ENCODE peak calls at places on chromosomes 1 and 21, in four cellular contexts. One of them, this sample, is unnamed.

GRCh38 chr1:78005755-78006154 is 1.0 kb downstream of the DNAJB4 start:
- DNase-seq in K562: no peak
- DNase-seq in GM12891: no peak
- DNase-seq in HepG2: peak
- DNase-seq in this sample: no peak

GRCh38 chr21:34073032-34073748 is at the start of the genes MRPS6 and SLC5A3:
- DNase-seq in HepG2: peak
- DNase-seq in GM12891: peak
- DNase-seq in K562: peak
- DNase-seq in this sample: peak

GRCh38 chr1:22385537-22385936 is 66.1 kb upstream of the ZBTB40 start:
- DNase-seq in K562: no peak
- DNase-seq in HepG2: no peak
- DNase-seq in GM12891: no peak
- DNase-seq in this sample: no peak

GRCh38 chr1:113169591-113169990 is 96.6 kb downstream of the LRIG2 start:
- DNase-seq in GM12891: no peak
- DNase-seq in HepG2: no peak
- DNase-seq in K562: no peak
- DNase-seq in this sample: no peak

GRCh38 chr1:225777058-225777582 is 506 bp upstream of the SRP9 start:
- DNase-seq in K562: peak
- DNase-seq in HepG2: no peak
- DNase-seq in GM12891: no peak
- DNase-seq in this sample: no peak

GRCh38 chr1:218380125-218380977 is 35.2 kb downstream of the TGFB2 start:
- DNase-seq in GM12891: no peak
- DNase-seq in K562: no peak
- DNase-seq in HepG2: peak
- DNase-seq in this sample: no peak

GRCh38 chr1:116877369-116877768 is 32.3 kb upstream of the PTGFRN start:
- DNase-seq in GM12891: no peak
- DNase-seq in HepG2: no peak
- DNase-seq in K562: no peak
- DNase-seq in this sample: no peak

GRCh38 chr1:150008699-150009098 is 1.8 kb downstream of the OTUD7B start:
- DNase-seq in HepG2: peak
- DNase-seq in GM12891: no peak
- DNase-seq in K562: no peak
- DNase-seq in this sample: no peak

GRCh38 chr1:24901791-24902470 is 28.1 kb downstream of the RUNX3 start:
- DNase-seq in HepG2: no peak
- DNase-seq in K562: no peak
- DNase-seq in GM12891: no peak
- DNase-seq in this sample: peak

GRCh38 chr21:42144221-42144620 is 73.1 kb downstream of the UMODL1 start:
- DNase-seq in K562: no peak
- DNase-seq in HepG2: no peak
- DNase-seq in GM12891: no peak
- DNase-seq in this sample: no peak

GRCh38 chr1:3676581-3677410 is 24.5 kb downstream of the TP73 start:
- DNase-seq in GM12891: peak
- DNase-seq in K562: no peak
- DNase-seq in HepG2: no peak
- DNase-seq in this sample: peak

GRCh38 chr1:89843279-89844121 is 22.7 kb downstream of the LRRC8D start:
- DNase-seq in HepG2: no peak
- DNase-seq in GM12891: peak
- DNase-seq in K562: no peak
- DNase-seq in this sample: peak

GRCh38 chr1:25006770-25007169 is 76.7 kb upstream of the RUNX3 start:
- DNase-seq in GM12891: no peak
- DNase-seq in HepG2: no peak
- DNase-seq in K562: no peak
- DNase-seq in this sample: no peak

GRCh38 chr21:15793547-15794235 is 63.9 kb downstream of the USP25 start:
- DNase-seq in HepG2: no peak
- DNase-seq in K562: no peak
- DNase-seq in GM12891: no peak
- DNase-seq in this sample: no peak

GRCh38 chr1:117670996-117671780 is 65.3 kb downstream of the TENT5C start:
- DNase-seq in GM12891: no peak
- DNase-seq in K562: no peak
- DNase-seq in HepG2: no peak
- DNase-seq in this sample: no peak

GRCh38 chr1:43373034-43373940 is 5.5 kb upstream of the ELOVL1 start:
- DNase-seq in GM12891: no peak
- DNase-seq in K562: no peak
- DNase-seq in HepG2: no peak
- DNase-seq in this sample: no peak

GRCh38 chr1:16076003-16076870 is 2.8 kb upstream of the FAM131C start:
- DNase-seq in HepG2: no peak
- DNase-seq in GM12891: no peak
- DNase-seq in K562: peak
- DNase-seq in this sample: no peak

GRCh38 chr1:209266590-209267172 is 316.8 kb upstream of the CAMK1G start:
- DNase-seq in K562: no peak
- DNase-seq in GM12891: no peak
- DNase-seq in HepG2: no peak
- DNase-seq in this sample: no peak

GRCh38 chr1:54052470-54052933 is 502 bp downstream of the TMEM59 start:
- DNase-seq in HepG2: peak
- DNase-seq in GM12891: no peak
- DNase-seq in K562: peak
- DNase-seq in this sample: peak

GRCh38 chr21:31371715-31372114 is 27.7 kb upstream of the TIAM1 start:
- DNase-seq in HepG2: no peak
- DNase-seq in GM12891: no peak
- DNase-seq in K562: no peak
- DNase-seq in this sample: no peak

DNA sequence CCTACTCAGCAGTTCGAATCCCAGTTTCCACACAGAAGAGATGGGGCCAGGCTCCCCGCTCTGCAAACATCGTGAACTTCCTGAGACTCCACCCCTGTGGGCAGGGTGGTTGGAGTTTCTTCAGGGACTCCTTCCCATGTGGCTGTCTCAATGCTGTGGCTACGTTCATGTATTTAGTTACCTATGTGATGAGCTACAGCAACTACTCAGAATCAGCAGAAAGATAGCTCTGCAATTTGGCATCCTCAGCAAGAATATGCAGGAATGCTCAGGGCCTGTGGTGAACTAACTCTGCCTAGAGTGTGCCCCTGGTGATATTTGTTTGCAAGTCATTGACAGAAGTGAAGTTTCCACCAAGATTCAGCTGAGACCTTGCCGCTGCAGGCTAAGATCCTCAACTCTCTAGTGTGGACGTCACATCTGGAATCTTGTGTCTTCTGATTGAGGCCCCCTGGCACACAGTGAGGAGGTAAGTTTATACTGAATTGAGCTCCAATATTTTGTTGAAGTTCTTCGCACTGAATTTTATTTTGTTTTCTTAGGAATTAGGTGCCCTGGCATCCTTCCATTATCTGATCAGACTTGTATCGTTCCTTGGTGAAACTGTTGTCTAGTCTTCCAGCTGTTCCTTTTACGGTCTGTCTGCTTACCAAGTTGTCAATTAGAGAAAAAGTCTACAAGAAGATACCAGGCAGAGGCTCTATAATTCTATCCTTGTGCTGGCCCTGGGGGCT is 8.2 kb upstream of the GLRX2 start:
- DNase-seq in K562: peak
- DNase-seq in GM12891: no peak
- DNase-seq in HepG2: no peak
- DNase-seq in this sample: no peak
- TF ChIP-seq POLR2AphosphoS5 in K562: no peak
- TF ChIP-seq POLR2AphosphoS5 in GM12891: no peak
- TF ChIP-seq POLR2AphosphoS5 in HepG2: no peak
- TF ChIP-seq POLR2AphosphoS5 in this sample: no peak

GRCh38 chr1:239633432-239633831 is 247.1 kb downstream of the CHRM3 start:
- DNase-seq in K562: no peak
- DNase-seq in GM12891: no peak
- DNase-seq in HepG2: no peak
- DNase-seq in this sample: no peak
- TF ChIP-seq TAF1 in K562: no peak
- TF ChIP-seq TAF1 in GM12891: no peak
- TF ChIP-seq TAF1 in HepG2: no peak
- TF ChIP-seq TAF1 in this sample: no peak

GRCh38 chr1:214475331-214475730 is 76.1 kb downstream of the PTPN14 start:
- DNase-seq in K562: no peak
- DNase-seq in GM12891: no peak
- DNase-seq in HepG2: no peak
- DNase-seq in this sample: no peak
- TF ChIP-seq POLR2A in K562: no peak
- TF ChIP-seq POLR2A in GM12891: no peak
- TF ChIP-seq POLR2A in HepG2: no peak
- TF ChIP-seq POLR2A in this sample: no peak

GRCh38 chr1:230300322-230301301 is 125.5 kb downstream of the PGBD5 start:
- DNase-seq in HepG2: no peak
- DNase-seq in K562: no peak
- DNase-seq in GM12891: no peak
- DNase-seq in this sample: no peak

GRCh38 chr1:230303069-230303468 is 123.1 kb downstream of the PGBD5 start:
- DNase-seq in K562: no peak
- DNase-seq in GM12891: no peak
- DNase-seq in HepG2: no peak
- DNase-seq in this sample: no peak

GRCh38 chr1:230301322-230301721 is 124.8 kb downstream of the PGBD5 start:
- DNase-seq in K562: no peak
- DNase-seq in HepG2: no peak
- DNase-seq in GM12891: no peak
- DNase-seq in this sample: no peak

GRCh38 chr1:230301820-230302219 is 124.3 kb downstream of the PGBD5 start:
- DNase-seq in HepG2: no peak
- DNase-seq in K562: no peak
- DNase-seq in GM12891: no peak
- DNase-seq in this sample: no peak

DNA sequence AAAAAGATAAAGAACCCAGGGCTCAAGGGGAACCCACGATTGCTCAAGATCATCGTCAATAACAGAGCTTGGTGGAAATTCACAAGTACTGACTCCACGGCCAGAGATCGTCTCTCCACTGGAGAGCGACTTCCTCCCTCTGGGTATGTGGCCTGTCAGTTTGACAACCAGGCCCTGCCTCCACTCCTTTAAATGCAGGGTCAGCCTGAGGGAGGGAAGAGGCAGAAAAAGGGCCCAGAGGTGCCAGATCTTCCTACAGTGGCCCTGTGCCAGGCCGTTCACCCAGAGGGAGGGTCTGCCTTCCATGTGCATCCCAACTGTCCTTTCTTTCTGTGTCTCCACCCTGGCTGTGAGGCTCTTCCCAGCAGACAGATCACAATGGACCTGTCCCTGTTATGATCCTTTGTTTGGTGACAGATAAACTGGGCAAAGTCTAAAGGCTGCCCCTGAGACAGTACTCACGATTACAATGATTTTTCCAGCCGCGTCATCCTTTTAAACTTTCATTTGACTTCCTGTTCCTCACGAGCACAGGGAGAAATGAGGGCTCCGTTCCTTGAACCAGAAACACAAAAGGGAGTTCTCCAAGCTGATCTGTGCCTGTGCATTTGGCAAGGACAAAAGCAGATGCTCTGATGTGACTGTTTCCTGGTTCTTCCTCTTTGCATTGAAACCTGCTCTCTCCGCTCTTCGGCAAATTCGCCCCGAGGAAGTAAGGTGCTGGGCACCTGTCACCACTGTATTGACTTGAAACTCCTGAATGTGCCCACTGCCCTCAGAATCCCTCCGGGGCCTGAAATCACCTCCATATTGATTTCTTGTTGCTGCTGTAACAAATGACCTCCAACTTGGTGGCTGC is 126.8 kb downstream of the PGBD5 start:
- DNase-seq in K562: no peak
- DNase-seq in HepG2: peak
- DNase-seq in GM12891: no peak
- DNase-seq in this sample: no peak
- TF ChIP-seq POLR2AphosphoS5 in K562: no peak
- TF ChIP-seq POLR2AphosphoS5 in HepG2: no peak
- TF ChIP-seq POLR2AphosphoS5 in GM12891: no peak
- TF ChIP-seq POLR2AphosphoS5 in this sample: no peak

DNA sequence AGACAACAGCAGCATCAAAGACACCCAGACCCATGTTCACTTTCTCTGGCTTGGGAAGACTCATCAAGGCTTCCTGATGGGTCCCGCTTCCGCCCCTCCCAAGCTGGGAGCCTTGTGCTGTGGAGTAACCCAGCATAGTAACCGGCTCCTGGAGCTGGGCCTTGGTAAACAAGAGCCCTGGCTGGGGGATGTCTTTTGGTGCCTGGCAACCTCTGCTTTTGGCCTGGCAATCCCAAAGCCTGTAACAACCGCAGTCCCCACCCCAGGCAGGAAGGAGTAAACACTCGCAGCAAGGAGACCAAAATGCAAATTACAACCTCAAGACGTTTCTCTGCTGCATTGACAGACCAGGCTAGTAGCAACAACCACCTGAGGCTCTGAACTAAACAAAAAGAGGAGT is 16.9 kb upstream of the THRAP3 start:
- DNase-seq in HepG2: no peak
- DNase-seq in K562: no peak
- DNase-seq in GM12891: peak
- DNase-seq in this sample: no peak
- TF ChIP-seq TAF1 in HepG2: no peak
- TF ChIP-seq TAF1 in K562: no peak
- TF ChIP-seq TAF1 in GM12891: no peak
- TF ChIP-seq TAF1 in this sample: no peak